ENCODE peak calls at places on chromosomes 5 and 9, in five cellular contexts. One of them, this sample, is unnamed.

GRCh38 chr9:76530458-76531100 is 71.6 kb downstream of the GCNT1 start:
- DNase-seq in A549: no peak
- DNase-seq in WTC11: no peak
- DNase-seq in H1: no peak
- DNase-seq in SK-N-SH: no peak
- DNase-seq in this sample: peak; percentile 16

GRCh38 chr5:169647566-169647965 is 10.5 kb downstream of the DOCK2 start:
- DNase-seq in A549: no peak
- DNase-seq in WTC11: no peak
- DNase-seq in H1: no peak
- DNase-seq in SK-N-SH: no peak
- DNase-seq in this sample: no peak

GRCh38 chr5:149320791-149321330 is 24.4 kb upstream of the GRPEL2 start:
- DNase-seq in A549: peak; percentile 88
- DNase-seq in WTC11: no peak
- DNase-seq in H1: no peak
- DNase-seq in SK-N-SH: peak; percentile 88
- DNase-seq in this sample: peak; percentile 94

GRCh38 chr9:94812343-94812742 is 85.8 kb downstream of the AOPEP start:
- DNase-seq in A549: peak; percentile 68
- DNase-seq in WTC11: no peak
- DNase-seq in H1: no peak
- DNase-seq in SK-N-SH: no peak
- DNase-seq in this sample: peak; percentile 77

GRCh38 chr5:100913298-100913697 is 10.2 kb upstream of the ST8SIA4 start:
- DNase-seq in A549: no peak
- DNase-seq in WTC11: no peak
- DNase-seq in H1: no peak
- DNase-seq in SK-N-SH: no peak
- DNase-seq in this sample: no peak

GRCh38 chr5:85049020-85049419 is 664.3 kb upstream of the EDIL3 start:
- DNase-seq in A549: peak; percentile 12
- DNase-seq in WTC11: no peak
- DNase-seq in H1: no peak
- DNase-seq in SK-N-SH: no peak
- DNase-seq in this sample: peak; percentile 70

GRCh38 chr5:77390795-77391194 is 101.3 kb downstream of the WDR41 start:
- DNase-seq in A549: no peak
- DNase-seq in WTC11: no peak
- DNase-seq in H1: no peak
- DNase-seq in SK-N-SH: no peak
- DNase-seq in this sample: peak; percentile 69

GRCh38 chr5:179344301-179345178 is 721 bp downstream of the ADAMTS2 start:
- DNase-seq in A549: no peak
- DNase-seq in WTC11: peak; percentile 30
- DNase-seq in H1: no peak
- DNase-seq in SK-N-SH: peak; percentile 76
- DNase-seq in this sample: peak; percentile 22

GRCh38 chr5:52961238-52961637 is 27.9 kb upstream of the ITGA2 start:
- DNase-seq in A549: no peak
- DNase-seq in WTC11: no peak
- DNase-seq in H1: no peak
- DNase-seq in SK-N-SH: no peak
- DNase-seq in this sample: no peak

GRCh38 chr5:20331826-20332225 is 343.8 kb upstream of the CDH18 start:
- DNase-seq in A549: no peak
- DNase-seq in WTC11: no peak
- DNase-seq in H1: no peak
- DNase-seq in SK-N-SH: no peak
- DNase-seq in this sample: no peak

GRCh38 chr9:77710965-77711657 is 63.0 kb upstream of the GNA14 start:
- DNase-seq in A549: no peak
- DNase-seq in WTC11: no peak
- DNase-seq in H1: no peak
- DNase-seq in SK-N-SH: no peak
- DNase-seq in this sample: no peak

GRCh38 chr5:159525117-159525516 is 194.8 kb upstream of the IL12B start:
- DNase-seq in A549: peak; percentile 28
- DNase-seq in WTC11: no peak
- DNase-seq in H1: no peak
- DNase-seq in SK-N-SH: no peak
- DNase-seq in this sample: no peak

GRCh38 chr9:21252727-21253547 is 13.1 kb upstream of the IFNA14 start:
- DNase-seq in A549: peak; percentile 42
- DNase-seq in WTC11: peak; percentile 21
- DNase-seq in H1: no peak
- DNase-seq in SK-N-SH: peak; percentile 9
- DNase-seq in this sample: peak; percentile 14

GRCh38 chr9:6984941-6985578 is 227.3 kb downstream of the KDM4C start:
- DNase-seq in A549: no peak
- DNase-seq in WTC11: peak; percentile 21
- DNase-seq in H1: peak; percentile 43
- DNase-seq in SK-N-SH: no peak
- DNase-seq in this sample: no peak

GRCh38 chr9:78097541-78097940 is 65.9 kb upstream of the GNAQ start:
- DNase-seq in A549: no peak
- DNase-seq in WTC11: no peak
- DNase-seq in H1: no peak
- DNase-seq in SK-N-SH: no peak
- DNase-seq in this sample: no peak

GRCh38 chr9:13673348-13673747 is 393.9 kb upstream of the MPDZ start:
- DNase-seq in A549: no peak
- DNase-seq in WTC11: no peak
- DNase-seq in H1: no peak
- DNase-seq in SK-N-SH: no peak
- DNase-seq in this sample: no peak

GRCh38 chr9:111828193-111828592 is 33.5 kb upstream of the SHOC1 start:
- DNase-seq in A549: peak; percentile 32
- DNase-seq in WTC11: no peak
- DNase-seq in H1: no peak
- DNase-seq in SK-N-SH: no peak
- DNase-seq in this sample: no peak

GRCh38 chr5:56612759-56613158 is 202.6 kb upstream of the MAP3K1 start:
- DNase-seq in A549: no peak
- DNase-seq in WTC11: no peak
- DNase-seq in H1: no peak
- DNase-seq in SK-N-SH: no peak
- DNase-seq in this sample: no peak

GRCh38 chr9:35570709-35571108 is 34.4 kb upstream of the TESK1 start:
- DNase-seq in A549: no peak
- DNase-seq in WTC11: no peak
- DNase-seq in H1: no peak
- DNase-seq in SK-N-SH: no peak
- DNase-seq in this sample: no peak

GRCh38 chr5:176891331-176891958 is 7.7 kb downstream of the HK3 start:
- DNase-seq in A549: no peak
- DNase-seq in WTC11: no peak
- DNase-seq in H1: no peak
- DNase-seq in SK-N-SH: no peak
- DNase-seq in this sample: no peak

GRCh38 chr5:66323142-66323890 is 179.2 kb downstream of the SREK1 start:
- DNase-seq in A549: no peak
- DNase-seq in WTC11: no peak
- DNase-seq in H1: no peak
- DNase-seq in SK-N-SH: peak; percentile 72
- DNase-seq in this sample: no peak

GRCh38 chr9:83198336-83198735 is 135.4 kb upstream of the RASEF start:
- DNase-seq in A549: no peak
- DNase-seq in WTC11: no peak
- DNase-seq in H1: no peak
- DNase-seq in SK-N-SH: no peak
- DNase-seq in this sample: no peak

GRCh38 chr9:126791406-126792230 is 13.2 kb upstream of the ZBTB43 start:
- DNase-seq in A549: peak; percentile 90
- DNase-seq in WTC11: no peak
- DNase-seq in H1: no peak
- DNase-seq in SK-N-SH: no peak
- DNase-seq in this sample: peak; percentile 76

GRCh38 chr5:167699434-167699833 is 592.0 kb upstream of the WWC1 start:
- DNase-seq in A549: peak; percentile 97
- DNase-seq in WTC11: no peak
- DNase-seq in H1: peak; percentile 81
- DNase-seq in SK-N-SH: no peak
- DNase-seq in this sample: peak; percentile 99

GRCh38 chr5:36383942-36384341 is 82.2 kb upstream of the RANBP3L start:
- DNase-seq in A549: no peak
- DNase-seq in WTC11: no peak
- DNase-seq in H1: no peak
- DNase-seq in SK-N-SH: no peak
- DNase-seq in this sample: no peak

GRCh38 chr5:136004436-136004835 is 24.4 kb upstream of the TGFBI start:
- DNase-seq in A549: no peak
- DNase-seq in WTC11: no peak
- DNase-seq in H1: no peak
- DNase-seq in SK-N-SH: no peak
- DNase-seq in this sample: peak; percentile 97

GRCh38 chr5:173572431-173573125 is 43.9 kb downstream of the BOD1 start:
- DNase-seq in A549: no peak
- DNase-seq in WTC11: no peak
- DNase-seq in H1: no peak
- DNase-seq in SK-N-SH: peak; percentile 51
- DNase-seq in this sample: no peak

GRCh38 chr9:118975736-118976135 is 393.5 kb downstream of the BRINP1 start:
- DNase-seq in A549: no peak
- DNase-seq in WTC11: no peak
- DNase-seq in H1: no peak
- DNase-seq in SK-N-SH: no peak
- DNase-seq in this sample: no peak

GRCh38 chr5:125719681-125720676 is 703.2 kb upstream of the GRAMD2B start:
- DNase-seq in A549: no peak
- DNase-seq in WTC11: no peak
- DNase-seq in H1: no peak
- DNase-seq in SK-N-SH: no peak
- DNase-seq in this sample: peak; percentile 18

GRCh38 chr5:111859533-111860270 is 102.7 kb upstream of the NREP start:
- DNase-seq in A549: no peak
- DNase-seq in WTC11: no peak
- DNase-seq in H1: no peak
- DNase-seq in SK-N-SH: no peak
- DNase-seq in this sample: peak; percentile 91

GRCh38 chr5:30100148-30100547 is 1093.3 kb upstream of the CDH6 start:
- DNase-seq in A549: peak; percentile 11
- DNase-seq in WTC11: no peak
- DNase-seq in H1: no peak
- DNase-seq in SK-N-SH: no peak
- DNase-seq in this sample: no peak

GRCh38 chr5:125597338-125597737 is 825.9 kb upstream of the GRAMD2B start:
- DNase-seq in A549: no peak
- DNase-seq in WTC11: no peak
- DNase-seq in H1: no peak
- DNase-seq in SK-N-SH: no peak
- DNase-seq in this sample: peak; percentile 74

DNA sequence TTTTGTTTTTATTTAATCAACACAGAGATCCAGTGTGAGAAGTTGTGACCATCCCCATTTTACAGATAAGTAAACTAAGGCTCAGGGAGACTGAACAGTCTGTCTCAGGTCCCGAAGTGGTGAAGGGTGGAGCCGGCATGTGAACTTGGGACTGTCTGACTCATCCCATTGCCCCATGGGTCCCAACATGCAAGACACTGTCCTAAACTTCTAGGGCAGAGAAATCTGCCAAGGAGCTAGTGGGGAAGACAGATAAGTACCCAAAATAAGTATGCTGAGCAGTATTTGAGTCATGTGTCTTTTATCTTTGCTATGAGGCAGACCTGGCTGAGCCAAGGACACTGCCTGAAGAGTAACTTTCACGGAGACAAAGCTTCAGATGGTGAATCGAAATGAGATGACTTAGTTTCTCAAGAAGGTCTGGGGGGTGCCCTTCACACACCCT is 64.3 kb upstream of the SLC25A51 start:
- DNase-seq in A549: peak; percentile 73
- DNase-seq in WTC11: no peak
- DNase-seq in H1: no peak
- DNase-seq in SK-N-SH: no peak
- DNase-seq in this sample: peak; percentile 63
- TF ChIP-seq USF2 in A549: no peak
- TF ChIP-seq USF2 in WTC11: no peak
- TF ChIP-seq USF2 in H1: no peak
- TF ChIP-seq USF2 in SK-N-SH: no peak
- TF ChIP-seq USF2 in this sample: no peak

GRCh38 chr5:1722877-1723276 is 76.8 kb downstream of the MRPL36 start:
- DNase-seq in A549: no peak
- DNase-seq in WTC11: no peak
- DNase-seq in H1: no peak
- DNase-seq in SK-N-SH: no peak
- DNase-seq in this sample: no peak
- TF ChIP-seq USF2 in A549: no peak
- TF ChIP-seq USF2 in WTC11: no peak
- TF ChIP-seq USF2 in H1: no peak
- TF ChIP-seq USF2 in SK-N-SH: no peak
- TF ChIP-seq USF2 in this sample: no peak

DNA sequence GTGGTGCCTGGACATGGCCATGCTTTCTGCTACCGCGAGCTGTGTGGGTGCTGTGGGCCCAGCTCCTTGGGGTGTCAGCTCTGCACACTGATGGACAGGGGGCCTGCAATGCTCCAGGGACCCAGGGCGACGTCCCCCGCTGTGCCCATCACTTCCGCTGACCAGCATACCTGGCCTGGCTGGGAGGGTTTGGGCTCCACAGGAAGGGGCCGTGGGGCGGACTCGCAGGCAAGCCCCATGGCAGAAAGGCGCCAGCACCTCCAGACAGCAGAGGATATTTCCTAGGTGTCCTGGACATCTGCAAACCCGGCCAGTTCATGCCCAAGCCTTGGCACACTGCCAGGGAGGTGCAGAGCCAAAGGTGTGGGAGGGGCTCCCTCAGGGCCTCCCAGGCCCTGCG is 295.8 kb upstream of the IRX4 start:
- DNase-seq in A549: no peak
- DNase-seq in WTC11: no peak
- DNase-seq in H1: no peak
- DNase-seq in SK-N-SH: no peak
- DNase-seq in this sample: no peak
- TF ChIP-seq USF2 in A549: no peak
- TF ChIP-seq USF2 in WTC11: no peak
- TF ChIP-seq USF2 in H1: no peak
- TF ChIP-seq USF2 in SK-N-SH: no peak
- TF ChIP-seq USF2 in this sample: no peak

GRCh38 chr5:88785396-88786216 is 97.4 kb downstream of the MEF2C start:
- DNase-seq in A549: peak; percentile 64
- DNase-seq in WTC11: no peak
- DNase-seq in H1: peak; percentile 5
- DNase-seq in SK-N-SH: no peak
- DNase-seq in this sample: peak; percentile 93
- TF ChIP-seq USF2 in A549: no peak
- TF ChIP-seq USF2 in WTC11: no peak
- TF ChIP-seq USF2 in H1: no peak
- TF ChIP-seq USF2 in SK-N-SH: no peak
- TF ChIP-seq USF2 in this sample: no peak

This sample was measured in IMR-90.